ENCODE peak calls at places on chromosome 6, in eight cellular contexts. V is progenitor cell of endocrine pancreas, A is fibroblast of mammary gland, R is cardiac muscle cell, K is brain microvascular endothelial cell, C is fibroblast of lung, N is nephron progenitor cell, B is tibial nerve. U is an unnamed sample.

GRCh38 chr6:30828027-30828962 is 56.0 kb upstream of the DDR1 start:
- DNase-seq in V (peak), A (peak), R (peak), K (peak), C (peak), N (peak), B (peak), U (peak)

GRCh38 chr6:98769546-98769945 is 64.8 kb upstream of the POU3F2 start:
- DNase-seq in V (no peak), A (peak), R (peak), K (no peak), C (no peak), N (no peak), B (no peak), U (no peak)

GRCh38 chr6:36724514-36725385 is 27.1 kb downstream of the RAB44 start:
- DNase-seq in V (peak), A (peak), R (peak), K (peak), C (peak), N (peak), B (peak), U (peak)

GRCh38 chr6:15264902-15265761 is 19.3 kb downstream of the JARID2 start:
- DNase-seq in V (no peak), A (peak), R (peak), K (no peak), C (peak), N (peak), B (no peak), U (peak)

GRCh38 chr6:71745525-71745924 is 140.8 kb upstream of the RIMS1 start:
- DNase-seq in V (no peak), A (no peak), R (peak), K (no peak), C (no peak), N (no peak), B (no peak), U (no peak)

GRCh38 chr6:141252828-141253608 is 879.7 kb upstream of the GJE1 start:
- DNase-seq in V (no peak), A (peak), R (peak), K (no peak), C (peak), N (no peak), B (no peak), U (no peak)

GRCh38 chr6:90039911-90040310 is 145.6 kb downstream of the GJA10 start:
- DNase-seq in V (no peak), A (no peak), R (no peak), K (no peak), C (peak), N (no peak), B (no peak), U (no peak)

GRCh38 chr6:26321005-26321404 is 44.0 kb upstream of the BTN3A2 start:
- DNase-seq in V (no peak), A (no peak), R (no peak), K (no peak), C (no peak), N (no peak), B (no peak), U (no peak)

GRCh38 chr6:75691012-75691411 is 58.0 kb upstream of the MYO6 start:
- DNase-seq in V (no peak), A (peak), R (peak), K (peak), C (peak), N (no peak), B (no peak), U (no peak)

DNA sequence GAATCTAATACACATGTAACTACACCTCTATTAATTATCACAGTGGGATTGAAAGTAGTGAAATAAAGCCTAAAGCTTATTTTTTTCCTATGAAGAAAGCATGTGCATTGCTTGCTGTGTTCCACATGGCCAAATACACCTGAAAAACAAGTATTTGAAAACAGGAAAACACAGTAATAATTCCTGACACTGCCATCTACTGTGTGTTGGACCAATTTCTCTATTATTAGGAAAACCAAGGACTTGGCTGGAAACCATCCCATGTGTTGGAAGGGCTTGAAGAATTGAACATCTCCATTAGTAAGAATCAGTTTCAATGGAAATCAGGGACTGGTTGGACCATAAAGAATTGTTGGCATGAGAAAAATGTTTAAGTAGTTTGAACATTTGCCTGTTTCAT is 124.0 kb downstream of the PHF3 start:
- DNase-seq in V (no peak), A (peak), R (peak), K (no peak), C (no peak), N (no peak), B (no peak), U (no peak)
- TF ChIP-seq CTCF in V (no peak), A (no peak), R (no peak), K (no peak), C (no peak), N (no peak), B (no peak), U (no peak)

GRCh38 chr6:117840541-117840983 is 66.5 kb upstream of the SLC35F1 start:
- DNase-seq in V (peak), A (peak), R (peak), K (peak), C (peak), N (peak), B (no peak), U (no peak)
- TF ChIP-seq CTCF in V (peak), A (peak), R (peak), K (peak), C (peak), N (peak), B (no peak), U (peak)

GRCh38 chr6:45419574-45420082 is 41.9 kb upstream of the SUPT3H start:
- DNase-seq in V (peak), A (peak), R (peak), K (peak), C (peak), N (peak), B (peak), U (peak)
- TF ChIP-seq CTCF in V (peak), A (no peak), R (peak), K (peak), C (peak), N (no peak), B (no peak), U (peak)

DNA sequence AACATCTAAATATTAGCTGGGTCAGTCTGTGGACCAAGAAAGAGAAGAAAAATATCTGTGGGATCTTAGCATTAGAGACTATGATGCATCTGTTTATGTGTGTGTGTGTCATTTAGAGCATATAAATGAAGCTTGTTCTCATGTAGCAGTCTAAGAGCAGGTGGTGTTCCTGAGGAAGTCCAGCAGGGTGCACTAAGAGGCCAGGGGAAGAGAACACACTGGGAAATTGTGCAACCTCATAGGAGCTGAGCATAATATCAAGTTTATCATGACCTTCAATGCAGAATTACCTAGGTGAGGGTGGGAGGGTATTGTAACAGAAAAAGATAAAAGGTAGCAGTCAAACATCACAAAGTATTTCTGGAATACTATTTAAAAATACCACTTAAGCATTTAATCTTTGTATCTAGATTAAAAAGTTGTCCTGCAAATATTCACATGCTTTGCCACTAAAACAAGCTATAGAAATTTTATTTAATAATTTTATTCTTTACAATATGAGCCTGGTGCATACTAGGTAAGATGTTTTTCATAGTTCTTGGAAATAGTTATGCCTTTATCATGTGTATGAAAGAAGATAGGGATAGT is 80.5 kb downstream of the SMPDL3A start:
- DNase-seq in V (no peak), A (peak), R (peak), K (peak), C (peak), N (peak), B (no peak), U (peak)
- TF ChIP-seq CTCF in V (peak), A (peak), R (peak), K (peak), C (peak), N (peak), B (no peak), U (peak)

GRCh38 chr6:42993445-42993844 is 9.1 kb downstream of the PPP2R5D start:
- DNase-seq in V (no peak), A (no peak), R (no peak), K (no peak), C (no peak), N (no peak), B (no peak), U (no peak)

GRCh38 chr6:43001843-43002242 is 11.9 kb downstream of the MEA1 start:
- DNase-seq in V (no peak), A (no peak), R (no peak), K (no peak), C (no peak), N (no peak), B (no peak), U (no peak)

DNA sequence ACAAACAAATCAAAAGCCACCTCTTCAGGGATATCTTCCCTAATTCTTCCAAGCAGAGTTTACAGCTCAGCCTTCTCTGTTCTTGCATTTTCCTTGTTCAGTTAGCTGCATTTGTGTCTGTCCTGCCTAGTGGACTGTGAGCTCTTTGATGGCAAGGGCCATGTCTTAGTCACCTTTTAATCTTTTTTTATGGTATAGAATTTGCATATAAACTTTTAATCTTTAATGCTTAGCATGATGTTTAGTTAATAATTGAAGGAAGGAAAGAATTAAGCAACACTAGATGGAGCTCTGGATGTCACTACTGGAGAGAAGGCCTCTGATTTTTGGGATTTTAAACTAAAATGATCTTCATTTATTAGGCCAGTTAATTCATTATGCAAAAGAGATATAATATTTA is 12.1 kb downstream of the PPP2R5D start:
- DNase-seq in V (no peak), A (no peak), R (no peak), K (no peak), C (peak), N (no peak), B (no peak), U (no peak)
- TF ChIP-seq CTCF in V (no peak), A (peak), R (no peak), K (no peak), C (peak), N (no peak), B (no peak), U (peak)

GRCh38 chr6:18126116-18126515 is 3.6 kb upstream of the NHLRC1 start:
- DNase-seq in V (no peak), A (peak), R (peak), K (no peak), C (peak), N (no peak), B (no peak), U (no peak)

GRCh38 chr6:18118330-18118729 is 4.1 kb downstream of the NHLRC1 start:
- DNase-seq in V (no peak), A (no peak), R (no peak), K (no peak), C (no peak), N (no peak), B (no peak), U (no peak)

GRCh38 chr6:18121580-18122127 is 823 bp downstream of the NHLRC1 start:
- DNase-seq in V (no peak), A (no peak), R (no peak), K (no peak), C (no peak), N (peak), B (no peak), U (no peak)

GRCh38 chr6:18119236-18119635 is 3.2 kb downstream of the NHLRC1 start:
- DNase-seq in V (no peak), A (no peak), R (no peak), K (no peak), C (no peak), N (no peak), B (no peak), U (no peak)

GRCh38 chr6:18122128-18123093 is at the start of gene NHLRC1:
- DNase-seq in V (peak), A (peak), R (peak), K (peak), C (peak), N (peak), B (peak), U (peak)
- TF ChIP-seq CTCF in V (peak), A (peak), R (peak), K (peak), C (peak), N (peak), B (peak), U (peak)

DNA sequence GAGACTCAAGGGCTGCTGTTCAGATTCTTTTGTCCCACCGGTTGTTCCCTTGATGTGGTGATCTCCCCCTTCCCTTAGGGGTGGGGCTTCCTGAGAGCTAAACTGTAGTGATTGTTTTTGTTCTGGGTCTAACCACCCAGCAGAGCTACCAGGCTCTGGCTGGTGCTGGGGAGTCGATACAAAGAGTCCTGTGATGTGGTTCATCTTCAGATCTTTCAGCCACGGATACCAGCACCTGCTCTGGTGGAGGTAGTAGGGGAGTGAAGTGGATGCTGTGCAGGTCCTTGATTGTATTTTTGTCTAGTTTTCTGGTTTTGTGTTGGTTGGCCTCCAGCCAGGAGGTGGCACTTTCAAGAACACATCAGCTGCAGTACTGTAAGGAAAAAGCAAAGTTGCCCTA is 801.6 kb downstream of the EPHA7 start:
- DNase-seq in V (no peak), A (no peak), R (no peak), K (no peak), C (no peak), N (no peak), B (no peak), U (no peak)
- TF ChIP-seq CTCF in V (no peak), A (no peak), R (no peak), K (no peak), C (no peak), N (no peak), B (no peak), U (no peak)

GRCh38 chr6:3825331-3825831 is 23.8 kb upstream of the FAM50B start:
- DNase-seq in V (no peak), A (peak), R (peak), K (peak), C (peak), N (no peak), B (no peak), U (peak)
- TF ChIP-seq CTCF in V (peak), A (peak), R (peak), K (peak), C (peak), N (no peak), B (peak), U (peak)

GRCh38 chr6:132734694-132735236 is 20.9 kb upstream of the VNN1 start:
- DNase-seq in V (no peak), A (peak), R (peak), K (no peak), C (peak), N (no peak), B (no peak), U (no peak)
- TF ChIP-seq CTCF in V (peak), A (peak), R (peak), K (peak), C (peak), N (no peak), B (no peak), U (peak)

GRCh38 chr6:133895573-133896343 is 6.8 kb downstream of the TCF21 start:
- DNase-seq in V (no peak), A (peak), R (peak), K (no peak), C (peak), N (peak), B (no peak), U (peak)
- TF ChIP-seq CTCF in V (no peak), A (peak), R (peak), K (peak), C (peak), N (no peak), B (no peak), U (peak)

U was measured in heart right ventricle.